ENCODE peak calls at places on chromosomes 3 and 15, in six cellular contexts. Y is HepG2; N is small intestine; A is RWPE2; U is BE2C; L is CD8-positive, alpha-beta T cell. C is an unnamed sample. For H3K4me1, the result is how much of the 10 kb centered on the place peaks cover.

GRCh38 chr3:37130984-37131975 is 43.1 kb downstream of the LRRFIP2 start:
- DNase-seq in Y (no peak), N (peak), A (no peak), U (no peak), L (no peak), C (no peak)

GRCh38 chr15:62835351-62835750 is 207.2 kb upstream of the TPM1 start:
- DNase-seq in Y (no peak), N (no peak), A (no peak), U (no peak), L (no peak), C (peak)

GRCh38 chr3:66196633-66197032 is 24.2 kb upstream of the SLC25A26 start:
- DNase-seq in Y (no peak), N (no peak), A (no peak), U (no peak), L (no peak), C (no peak)

GRCh38 chr3:19436746-19437145 is 288.4 kb downstream of the KCNH8 start:
- DNase-seq in Y (no peak), N (no peak), A (no peak), U (no peak), L (no peak), C (no peak)

GRCh38 chr15:93055211-93055763 is 33.7 kb downstream of the RGMA start:
- DNase-seq in Y (no peak), N (no peak), A (no peak), U (no peak), L (no peak), C (no peak)

GRCh38 chr15:58057559-58057958 is 8.0 kb downstream of the ALDH1A2 start:
- DNase-seq in Y (no peak), N (no peak), A (no peak), U (no peak), L (no peak), C (no peak)

GRCh38 chr3:136074546-136074945 is 109.0 kb downstream of the PPP2R3A start:
- DNase-seq in Y (no peak), N (peak), A (no peak), U (no peak), L (no peak), C (no peak)

GRCh38 chr3:120081719-120082118 is 12.5 kb downstream of the GSK3B start:
- DNase-seq in Y (no peak), N (no peak), A (no peak), U (no peak), L (no peak), C (no peak)

GRCh38 chr3:66498718-66499611 is 1.9 kb downstream of the LRIG1 start:
- DNase-seq in Y (no peak), N (peak), A (no peak), U (no peak), L (no peak), C (no peak)

GRCh38 chr3:27685474-27685873 is 36.6 kb downstream of the EOMES start:
- DNase-seq in Y (no peak), N (no peak), A (no peak), U (no peak), L (no peak), C (no peak)

GRCh38 chr3:98563661-98564281 is 29.6 kb downstream of the CPOX start:
- DNase-seq in Y (no peak), N (no peak), A (no peak), U (no peak), L (no peak), C (no peak)

GRCh38 chr3:188390775-188391443 is 237.0 kb downstream of the LPP start:
- DNase-seq in Y (peak), N (no peak), A (no peak), U (no peak), L (no peak), C (no peak)

GRCh38 chr3:30643763-30644462 is 37.5 kb downstream of the TGFBR2 start:
- DNase-seq in Y (no peak), N (peak), A (no peak), U (no peak), L (no peak), C (no peak)

GRCh38 chr15:62999923-63000484 is 42.5 kb upstream of the TPM1 start:
- DNase-seq in Y (no peak), N (no peak), A (no peak), U (no peak), L (no peak), C (no peak)

GRCh38 chr3:54243262-54243931 is 121.0 kb downstream of the CACNA2D3 start:
- DNase-seq in Y (peak), N (no peak), A (no peak), U (peak), L (no peak), C (no peak)

GRCh38 chr3:46928297-46928696 is 48.2 kb downstream of the CCDC12 start:
- DNase-seq in Y (no peak), N (peak), A (no peak), U (no peak), L (no peak), C (no peak)

GRCh38 chr3:115996420-115997108 is 373.3 kb downstream of the GAP43 start:
- DNase-seq in Y (no peak), N (no peak), A (no peak), U (peak), L (no peak), C (no peak)

GRCh38 chr15:70806992-70807712 is 43.8 kb upstream of the UACA start:
- DNase-seq in Y (no peak), N (no peak), A (peak), U (no peak), L (no peak), C (no peak)

GRCh38 chr3:145448436-145448835 is 712.5 kb downstream of the PLOD2 start:
- DNase-seq in Y (peak), N (no peak), A (no peak), U (no peak), L (no peak), C (no peak)

GRCh38 chr3:49553320-49553689 is 972 bp upstream of the BSN start:
- DNase-seq in Y (no peak), N (no peak), A (no peak), U (no peak), L (no peak), C (peak)

GRCh38 chr3:184531580-184532290 is 29.9 kb upstream of the EPHB3 start:
- DNase-seq in Y (no peak), N (no peak), A (no peak), U (no peak), L (no peak), C (peak)

GRCh38 chr3:120093923-120094775 is at the start of gene GSK3B:
- DNase-seq in Y (peak), N (no peak), A (peak), U (peak), L (peak), C (peak)

GRCh38 chr3:183158552-183159006 is 4.0 kb downstream of the LAMP3 start:
- DNase-seq in Y (no peak), N (no peak), A (no peak), U (no peak), L (no peak), C (peak)

GRCh38 chr3:152263711-152264110 is 5.0 kb upstream of the MBNL1 start:
- DNase-seq in Y (no peak), N (no peak), A (no peak), U (no peak), L (no peak), C (no peak)

GRCh38 chr15:26449296-26449695 is 323.6 kb downstream of the GABRB3 start:
- DNase-seq in Y (no peak), N (no peak), A (no peak), U (no peak), L (no peak), C (no peak)

GRCh38 chr15:101501703-101502373 is 12.3 kb upstream of the PCSK6 start:
- DNase-seq in Y (peak), N (peak), A (peak), U (peak), L (peak), C (peak)

GRCh38 chr15:65085990-65086679 is 9.6 kb downstream of the KBTBD13 start:
- DNase-seq in Y (peak), N (peak), A (no peak), U (peak), L (no peak), C (no peak)

GRCh38 chr3:53089511-53089910 is 40.7 kb downstream of the RFT1 start:
- DNase-seq in Y (no peak), N (no peak), A (no peak), U (no peak), L (no peak), C (no peak)

GRCh38 chr3:122533931-122534334 is 19.2 kb upstream of the KPNA1 start:
- DNase-seq in Y (no peak), N (peak), A (peak), U (peak), L (no peak), C (peak)

GRCh38 chr15:22950211-22950990 is 29.8 kb downstream of the CYFIP1 start:
- DNase-seq in Y (no peak), N (no peak), A (no peak), U (no peak), L (no peak), C (no peak)
- H3K4me1 ChIP-seq in Y (under half), N (under half), A (under half), U (under half), L (under half), C (under half)

GRCh38 chr3:99704417-99704816 is 66.0 kb downstream of the COL8A1 start:
- DNase-seq in Y (no peak), N (no peak), A (no peak), U (no peak), L (no peak), C (peak)

GRCh38 chr3:99709686-99710085 is 71.3 kb downstream of the COL8A1 start:
- DNase-seq in Y (no peak), N (no peak), A (no peak), U (no peak), L (no peak), C (peak)

GRCh38 chr3:99708207-99708745 is 69.9 kb downstream of the COL8A1 start:
- DNase-seq in Y (no peak), N (no peak), A (no peak), U (no peak), L (no peak), C (peak)

GRCh38 chr3:99703535-99703934 is 65.1 kb downstream of the COL8A1 start:
- DNase-seq in Y (no peak), N (no peak), A (no peak), U (no peak), L (no peak), C (no peak)

DNA sequence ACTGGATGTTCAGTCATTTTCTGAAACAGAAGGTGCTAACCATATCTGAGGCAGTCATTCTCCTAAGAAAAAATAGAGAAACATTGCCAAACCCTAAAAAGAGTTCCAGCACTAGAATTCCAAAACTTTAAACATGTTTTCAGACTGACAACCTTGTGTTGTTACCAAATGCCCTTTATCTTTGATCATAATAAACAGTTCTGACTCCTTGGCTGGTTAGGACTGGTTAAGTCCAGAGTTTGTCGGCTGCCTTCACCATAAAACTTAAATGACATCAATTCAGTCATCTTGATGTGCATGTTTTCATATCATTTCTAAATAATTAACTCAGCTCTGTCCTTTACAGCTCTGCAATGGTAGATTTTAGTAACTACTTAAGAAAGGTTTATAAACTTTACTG is 68.0 kb downstream of the COL8A1 start:
- DNase-seq in Y (no peak), N (no peak), A (no peak), U (no peak), L (no peak), C (peak)
- H3K4me1 ChIP-seq in Y (under half), N (under half), A (under half), U (under half), L (under half), C (under half)

GRCh38 chr3:10187295-10187876 is 22.7 kb downstream of the IRAK2 start:
- DNase-seq in Y (no peak), N (no peak), A (no peak), U (no peak), L (no peak), C (no peak)
- H3K4me1 ChIP-seq in Y (under half), N (under half), A (under half), U (under half), L (half or more), C (under half)

DNA sequence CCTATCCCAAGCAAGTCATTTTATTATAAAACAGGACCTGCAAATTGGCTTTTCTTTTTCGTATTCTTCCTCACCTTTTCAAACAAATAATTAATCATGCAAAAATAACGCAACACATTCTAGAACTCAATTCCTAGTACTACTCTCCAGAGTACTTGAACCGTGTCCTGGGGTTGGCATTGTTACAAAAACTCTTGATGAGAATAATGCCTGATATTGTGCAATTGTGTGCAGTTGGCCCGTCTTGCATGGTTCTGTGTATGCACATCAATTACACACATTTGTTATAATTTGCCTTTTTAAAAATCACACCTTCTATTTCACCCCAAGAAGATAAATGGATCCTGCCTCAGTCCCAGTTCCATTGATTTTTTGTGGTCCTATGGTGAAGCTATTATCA is 205.4 kb downstream of the EPHB1 start:
- DNase-seq in Y (no peak), N (no peak), A (no peak), U (no peak), L (no peak), C (no peak)
- H3K4me1 ChIP-seq in Y (under half), N (under half), A (under half), U (under half), L (under half), C (under half)